ENCODE peak calls at places on chromosomes 5 and 9, in five cellular contexts. G, B, I, E and K are unnamed samples.

GRCh38 chr5:82859439-82860140 is 217.6 kb downstream of the TMEM167A start:
- DNase-seq in G (no peak), B (no peak), I (no peak), E (no peak), K (no peak)

GRCh38 chr9:131799177-131799823 is 59.4 kb upstream of the RAPGEF1 start:
- DNase-seq in G (peak; percentile 73), B (peak; percentile 68), I (peak; percentile 46), E (peak; percentile 19), K (peak; percentile 58)

GRCh38 chr5:91297994-91298393 is 85.1 kb downstream of the ARRDC3 start:
- DNase-seq in G (no peak), B (no peak), I (no peak), E (no peak), K (no peak)

GRCh38 chr9:341634-342421 is 127.2 kb downstream of the DOCK8 start:
- DNase-seq in G (no peak), B (no peak), I (no peak), E (no peak), K (no peak)

GRCh38 chr5:172897691-172898512 is 61.3 kb upstream of the RPL26L1 start:
- DNase-seq in G (no peak), B (no peak), I (no peak), E (no peak), K (no peak)

GRCh38 chr9:111916234-111916645 is 19.6 kb downstream of the UGCG start:
- DNase-seq in G (no peak), B (peak; percentile 32), I (no peak), E (no peak), K (no peak)

GRCh38 chr5:159819671-159820411 is 96.4 kb upstream of the ADRA1B start:
- DNase-seq in G (no peak), B (no peak), I (peak; percentile 62), E (peak; percentile 27), K (no peak)

GRCh38 chr5:89280103-89281037 is 397.4 kb upstream of the MEF2C start:
- DNase-seq in G (no peak), B (no peak), I (no peak), E (no peak), K (peak; percentile 17)